ENCODE peak calls at places on chromosomes 3 and 15, in seven cellular contexts. G, R, D, O, X, A and C are unnamed samples.

GRCh38 chr3:133965033-133965570 is 64.6 kb downstream of the SLCO2A1 start:
- DNase-seq in A (no peak), G (no peak), X (no peak), R (no peak), D (no peak), O (no peak), C (no peak)

GRCh38 chr15:71103102-71103676 is 12.1 kb upstream of the THSD4 start:
- DNase-seq in D (no peak), G (peak; percentile 23), X (peak; percentile 30), R (peak; percentile 38), O (peak; percentile 44), A (no peak), C (no peak)

GRCh38 chr15:101250931-101251829 is 668 bp downstream of the CHSY1 start:
- DNase-seq in R (no peak), A (peak; percentile 87), X (peak; percentile 58), O (no peak), D (peak; percentile 63), G (no peak), C (no peak)

GRCh38 chr3:136078421-136079364 is 113.2 kb downstream of the PPP2R3A start:
- DNase-seq in X (no peak), R (peak; percentile 62), D (no peak), G (no peak), O (no peak), A (peak; percentile 23), C (no peak)

GRCh38 chr15:83793069-83793468 is 139.1 kb downstream of the ADAMTSL3 start:
- DNase-seq in O (no peak), D (no peak), G (no peak), X (no peak), A (no peak), R (no peak), C (no peak)

GRCh38 chr3:184505053-184505452 is 56.5 kb upstream of the EPHB3 start:
- DNase-seq in A (no peak), O (no peak), R (no peak), G (no peak), X (no peak), D (no peak), C (no peak)

GRCh38 chr3:217436-217835 is 20.9 kb downstream of the CHL1 start:
- DNase-seq in R (no peak), D (no peak), G (no peak), O (no peak), X (no peak), A (no peak), C (no peak)

GRCh38 chr15:100909582-100909981 is 9.6 kb upstream of the LRRK1 start:
- DNase-seq in D (no peak), O (no peak), G (no peak), R (no peak), A (no peak), X (no peak), C (no peak)

GRCh38 chr3:59717679-59718205 is 667.9 kb upstream of the CFAP20DC start:
- DNase-seq in G (no peak), O (no peak), A (peak; percentile 53), D (no peak), X (no peak), R (no peak), C (no peak)

GRCh38 chr3:54040476-54040875 is 81.9 kb upstream of the CACNA2D3 start:
- DNase-seq in X (no peak), G (no peak), A (no peak), R (no peak), O (no peak), D (no peak), C (no peak)

GRCh38 chr15:67146875-67147381 is 81.5 kb downstream of the SMAD3 start:
- DNase-seq in X (no peak), G (no peak), A (peak; percentile 55), D (no peak), O (peak; percentile 82), R (peak; percentile 94), C (peak; percentile 95)

GRCh38 chr15:57385923-57386390 is 9.7 kb downstream of the CGNL1 start:
- DNase-seq in O (no peak), D (no peak), A (peak; percentile 89), R (no peak), X (no peak), G (no peak), C (no peak)

GRCh38 chr3:13711911-13712650 is 163.2 kb downstream of the FBLN2 start:
- DNase-seq in O (no peak), G (no peak), R (no peak), A (no peak), X (no peak), D (peak; percentile 6), C (no peak)

GRCh38 chr15:50227076-50227475 is 38.5 kb downstream of the HDC start:
- DNase-seq in O (no peak), R (no peak), G (no peak), A (no peak), X (no peak), D (no peak), C (no peak)

GRCh38 chr3:165279471-165279870 is 83.3 kb upstream of the SLITRK3 start:
- DNase-seq in G (no peak), D (no peak), X (no peak), A (no peak), O (no peak), R (no peak), C (no peak)

GRCh38 chr3:150314248-150315027 is 93.7 kb upstream of the TSC22D2 start:
- DNase-seq in D (no peak), O (peak; percentile 63), A (no peak), R (peak; percentile 17), X (peak; percentile 82), G (no peak), C (no peak)

GRCh38 chr3:189862385-189863023 is 231.3 kb downstream of the TP63 start:
- DNase-seq in X (no peak), A (no peak), R (no peak), D (no peak), G (no peak), O (no peak), C (peak; percentile 43)

GRCh38 chr3:160780246-160780645 is 24.2 kb downstream of the PPM1L start:
- DNase-seq in R (no peak), D (no peak), G (no peak), O (no peak), X (no peak), A (no peak), C (no peak)

GRCh38 chr15:39776068-39776467 is 6.6 kb downstream of the FSIP1 start:
- DNase-seq in X (no peak), A (peak; percentile 37), R (no peak), G (no peak), O (no peak), D (no peak), C (no peak)

GRCh38 chr3:127041933-127042332 is 59.0 kb downstream of the PLXNA1 start:
- DNase-seq in A (no peak), G (no peak), X (no peak), R (no peak), D (no peak), O (no peak), C (no peak)

GRCh38 chr3:127043041-127043641 is 60.2 kb downstream of the PLXNA1 start:
- DNase-seq in D (no peak), G (no peak), R (no peak), X (peak; percentile 58), A (peak; percentile 54), O (no peak), C (peak; percentile 52)

GRCh38 chr3:127043731-127044510 is 61.0 kb downstream of the PLXNA1 start:
- DNase-seq in G (no peak), X (no peak), D (no peak), A (no peak), R (no peak), O (no peak), C (no peak)

GRCh38 chr3:127041264-127041820 is 58.4 kb downstream of the PLXNA1 start:
- DNase-seq in D (no peak), G (no peak), X (no peak), R (no peak), O (no peak), A (no peak), C (no peak)

GRCh38 chr3:127042634-127043033 is 59.7 kb downstream of the PLXNA1 start:
- DNase-seq in X (no peak), G (no peak), A (no peak), D (no peak), O (no peak), R (no peak), C (no peak)
- H3K4me1 ChIP-seq in X (peaks cover 24% of the 10 kb centered on the region), G (peaks cover 10% of the 10 kb centered on the region), A (no peaks in the 10 kb centered on the region), D (no peaks in the 10 kb centered on the region), O (peaks cover 2% of the 10 kb centered on the region), R (no peaks in the 10 kb centered on the region), C (peaks cover 13% of the 10 kb centered on the region)

DNA sequence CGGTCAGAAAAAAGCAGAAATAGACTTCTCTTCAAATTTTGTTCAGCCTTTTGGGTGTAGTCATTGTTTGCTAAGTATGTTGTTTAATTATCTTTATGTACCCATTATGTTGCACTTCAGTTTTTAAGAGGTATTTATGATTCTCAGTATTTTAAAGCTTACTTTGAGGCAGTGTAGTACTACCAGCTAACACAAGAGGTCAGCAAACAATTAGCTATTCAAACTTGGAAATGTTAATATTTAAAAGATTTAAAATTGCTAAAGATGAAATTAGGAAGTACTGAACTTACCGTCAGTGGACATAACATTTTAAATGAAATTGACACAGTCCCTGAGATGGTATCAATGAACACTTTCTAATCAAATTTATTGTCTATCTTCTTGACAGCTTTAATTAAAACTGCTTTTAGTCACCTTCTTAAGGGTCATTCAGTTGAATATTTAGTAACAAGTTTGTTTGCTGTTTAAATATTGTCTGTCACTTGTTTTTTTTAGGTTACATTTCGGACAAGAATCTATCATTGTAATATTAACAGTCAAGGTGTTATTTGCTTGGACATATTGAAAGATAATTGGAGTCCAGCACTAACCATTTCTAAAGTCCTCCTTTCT is 28.1 kb downstream of the NKIRAS1 start:
- DNase-seq in A (peak; percentile 42), O (no peak), R (peak; percentile 79), D (no peak), X (no peak), G (no peak), C (no peak)
- H3K27ac ChIP-seq in A (peak overlapping the region; percentile 6), O (no peak overlapping the region), R (no peak overlapping the region), D (no peak overlapping the region), X (no peak overlapping the region), G (no peak overlapping the region), C (no peak overlapping the region)

GRCh38 chr3:27040674-27041073 is 328.5 kb downstream of the NEK10 start:
- DNase-seq in A (no peak), O (no peak), R (no peak), D (no peak), G (no peak), X (no peak), C (no peak)

GRCh38 chr3:27044926-27045481 is 324.2 kb downstream of the NEK10 start:
- DNase-seq in A (no peak), R (no peak), D (no peak), O (no peak), X (no peak), G (no peak), C (no peak)

GRCh38 chr3:27046346-27046745 is 322.8 kb downstream of the NEK10 start:
- DNase-seq in G (no peak), O (no peak), A (no peak), D (no peak), R (no peak), X (no peak), C (no peak)

GRCh38 chr3:27043328-27043956 is 325.7 kb downstream of the NEK10 start:
- DNase-seq in O (no peak), X (no peak), R (no peak), A (peak; percentile 60), G (no peak), D (no peak), C (no peak)
- H3K4me1 ChIP-seq in O (peaks cover 12% of the 10 kb centered on the region), X (no peaks in the 10 kb centered on the region), R (no peaks in the 10 kb centered on the region), A (peaks cover 44% of the 10 kb centered on the region), G (no peaks in the 10 kb centered on the region), D (no peaks in the 10 kb centered on the region), C (no peaks in the 10 kb centered on the region)

DNA sequence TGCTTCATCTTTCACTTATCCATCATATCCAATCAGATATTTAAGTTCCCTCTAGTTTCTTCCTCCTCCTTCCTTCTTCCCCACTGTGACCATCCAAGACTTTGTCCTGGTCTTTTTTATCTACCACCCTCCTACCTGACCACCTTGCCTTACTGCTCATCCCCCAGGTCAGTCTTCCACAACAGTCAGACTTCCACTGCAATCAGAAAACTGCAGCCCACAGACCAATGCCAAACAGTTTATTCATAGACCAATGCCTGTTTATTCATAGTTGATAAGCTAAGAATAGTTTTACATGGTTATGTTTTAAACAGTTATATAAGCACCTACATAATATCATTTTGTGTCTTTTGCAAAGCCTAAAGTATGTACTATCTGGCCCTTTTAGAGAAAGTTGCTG is 65.5 kb downstream of the TRIM69 start:
- DNase-seq in A (no peak), O (no peak), X (no peak), G (no peak), D (no peak), R (no peak), C (no peak)
- H3K27ac ChIP-seq in A (no peak overlapping the region), O (no peak overlapping the region), X (no peak overlapping the region), G (no peak overlapping the region), D (no peak overlapping the region), R (no peak overlapping the region), C (no peak overlapping the region)